ENCODE peak calls at places on chromosomes 2 and 18, in nine cellular contexts. W, G, V, J, K, T, Z, O and X are unnamed samples.

GRCh38 chr18:79135924-79136323 is 66.7 kb downstream of the ATP9B start:
- DNase-seq in W (no peak), G (no peak), V (no peak), J (no peak), K (no peak), T (no peak), Z (no peak), O (no peak), X (no peak)

GRCh38 chr18:75782826-75783225 is 355.3 kb upstream of the SMIM21 start:
- DNase-seq in W (no peak), G (no peak), V (no peak), J (no peak), K (no peak), T (no peak), Z (no peak), O (no peak), X (no peak)

GRCh38 chr2:120347387-120348010 is 1.6 kb downstream of the INHBB start:
- DNase-seq in W (no peak), G (peak; percentile 35), V (no peak), J (no peak), K (no peak), T (peak; percentile 61), Z (peak; percentile 20), O (no peak), X (no peak)

GRCh38 chr18:2083691-2084090 is 487.6 kb downstream of the METTL4 start:
- DNase-seq in W (peak; percentile 44), G (peak; percentile 10), V (no peak), J (no peak), K (no peak), T (peak; percentile 58), Z (no peak), O (no peak), X (no peak)

GRCh38 chr2:213545964-213546363 is 261.7 kb downstream of the SPAG16 start:
- DNase-seq in W (no peak), G (no peak), V (no peak), J (no peak), K (no peak), T (no peak), Z (no peak), O (no peak), X (no peak)

GRCh38 chr2:65300772-65301711 is 73.4 kb downstream of the ACTR2 start:
- DNase-seq in W (peak; percentile 80), G (no peak), V (no peak), J (peak; percentile 69), K (no peak), T (no peak), Z (peak; percentile 96), O (peak; percentile 80), X (no peak)

GRCh38 chr2:85095094-85095493 is 38.1 kb upstream of the TCF7L1 start:
- DNase-seq in W (peak; percentile 6), G (no peak), V (no peak), J (no peak), K (no peak), T (no peak), Z (no peak), O (no peak), X (no peak)

GRCh38 chr2:240364961-240365775 is 70.3 kb upstream of the GPC1 start:
- DNase-seq in W (no peak), G (no peak), V (no peak), J (no peak), K (no peak), T (no peak), Z (no peak), O (no peak), X (no peak)

GRCh38 chr2:235390108-235390815 is 103.6 kb upstream of the AGAP1 start:
- DNase-seq in W (no peak), G (no peak), V (no peak), J (no peak), K (peak; percentile 23), T (no peak), Z (peak; percentile 48), O (no peak), X (no peak)

GRCh38 chr2:69957970-69958369 is 3.5 kb downstream of the ASPRV1 start:
- DNase-seq in W (no peak), G (no peak), V (no peak), J (no peak), K (no peak), T (peak; percentile 20), Z (no peak), O (no peak), X (no peak)

GRCh38 chr2:135132314-135132713 is 80.2 kb downstream of the RAB3GAP1 start:
- DNase-seq in W (no peak), G (no peak), V (no peak), J (no peak), K (no peak), T (no peak), Z (peak; percentile 65), O (no peak), X (no peak)

GRCh38 chr2:130387071-130387400 is 31.2 kb downstream of the PTPN18 start:
- DNase-seq in W (no peak), G (no peak), V (no peak), J (no peak), K (no peak), T (no peak), Z (no peak), O (no peak), X (no peak)

GRCh38 chr2:133573771-133574170 is 5.5 kb upstream of the NCKAP5 start:
- DNase-seq in W (no peak), G (no peak), V (no peak), J (no peak), K (no peak), T (no peak), Z (no peak), O (no peak), X (no peak)

GRCh38 chr18:686339-687111 is 25.9 kb downstream of the ENOSF1 start:
- DNase-seq in W (no peak), G (no peak), V (no peak), J (no peak), K (no peak), T (peak; percentile 57), Z (no peak), O (no peak), X (no peak)

GRCh38 chr2:218072478-218073024 is 3.5 kb downstream of the RUFY4 start:
- DNase-seq in W (no peak), G (no peak), V (no peak), J (no peak), K (no peak), T (peak; percentile 19), Z (no peak), O (no peak), X (no peak)

GRCh38 chr2:106970471-106971261 is 84.7 kb upstream of the ST6GAL2 start:
- DNase-seq in W (peak; percentile 83), G (no peak), V (no peak), J (no peak), K (no peak), T (no peak), Z (peak; percentile 80), O (no peak), X (no peak)

GRCh38 chr2:153953761-153954160 is 82.0 kb downstream of the GALNT13 start:
- DNase-seq in W (no peak), G (no peak), V (no peak), J (no peak), K (no peak), T (no peak), Z (no peak), O (no peak), X (no peak)

GRCh38 chr2:157413342-157414035 is 30.4 kb downstream of the CYTIP start:
- DNase-seq in W (no peak), G (no peak), V (no peak), J (no peak), K (no peak), T (no peak), Z (no peak), O (peak; percentile 55), X (no peak)

GRCh38 chr18:57051019-57051418 is 95.9 kb upstream of the BOD1L2 start:
- DNase-seq in W (no peak), G (no peak), V (no peak), J (no peak), K (no peak), T (no peak), Z (no peak), O (no peak), X (no peak)

GRCh38 chr2:127453392-127454171 is 35.4 kb downstream of the PROC start:
- DNase-seq in W (peak; percentile 29), G (no peak), V (no peak), J (no peak), K (no peak), T (peak; percentile 64), Z (no peak), O (no peak), X (no peak)
- TF ChIP-seq CTCF in W (peak; percentile 55), G (no peak), V (no peak), J (no peak), K (no peak), T (peak; percentile 67), Z (no peak), O (no peak), X (no peak)

GRCh38 chr2:42013409-42013808 is 34.4 kb upstream of the PKDCC start:
- DNase-seq in W (no peak), G (no peak), V (no peak), J (no peak), K (no peak), T (no peak), Z (no peak), O (no peak), X (no peak)

GRCh38 chr2:42009657-42010580 is 37.9 kb upstream of the PKDCC start:
- DNase-seq in W (no peak), G (no peak), V (no peak), J (no peak), K (no peak), T (no peak), Z (peak; percentile 19), O (no peak), X (no peak)

GRCh38 chr2:42010743-42011298 is 37.0 kb upstream of the PKDCC start:
- DNase-seq in W (peak; percentile 61), G (no peak), V (no peak), J (no peak), K (no peak), T (no peak), Z (peak; percentile 74), O (no peak), X (no peak)

GRCh38 chr2:42012137-42012536 is 35.7 kb upstream of the PKDCC start:
- DNase-seq in W (no peak), G (no peak), V (no peak), J (no peak), K (no peak), T (no peak), Z (no peak), O (no peak), X (no peak)

GRCh38 chr2:42012651-42013050 is 35.2 kb upstream of the PKDCC start:
- DNase-seq in W (no peak), G (no peak), V (no peak), J (no peak), K (no peak), T (no peak), Z (no peak), O (no peak), X (no peak)
- TF ChIP-seq CTCF in W (peak; percentile 15), G (no peak), V (no peak), J (no peak), K (no peak), T (peak; percentile 54), Z (no peak), O (no peak), X (peak; percentile 53)

GRCh38 chr18:50819027-50819726 is 639 bp downstream of the MRO start:
- DNase-seq in W (peak; percentile 13), G (peak; percentile 39), V (no peak), J (peak; percentile 26), K (no peak), T (peak; percentile 87), Z (peak; percentile 13), O (no peak), X (no peak)
- TF ChIP-seq CTCF in W (no peak), G (no peak), V (no peak), J (peak; percentile 19), K (no peak), T (peak; percentile 6), Z (no peak), O (no peak), X (no peak)

GRCh38 chr2:25824718-25825117 is 53.6 kb downstream of the ASXL2 start:
- DNase-seq in W (no peak), G (no peak), V (no peak), J (no peak), K (no peak), T (no peak), Z (no peak), O (no peak), X (no peak)
- TF ChIP-seq CTCF in W (no peak), G (no peak), V (no peak), J (no peak), K (no peak), T (no peak), Z (no peak), O (no peak), X (no peak)